ENCODE peak calls at places on chromosomes 11 and 22, in eight cellular contexts. One of them, this sample, is unnamed.

GRCh38 chr11:32641361-32641760 is 57.7 kb downstream of the EIF3M start:
- DNase-seq in EH: no peak
- DNase-seq in globus pallidus: no peak
- DNase-seq in type B pancreatic cell: no peak
- DNase-seq in neural progenitor cell: no peak
- DNase-seq in NCI-H510A: no peak
- DNase-seq in GM12892: no peak
- DNase-seq in A549: no peak
- DNase-seq in this sample: no peak

GRCh38 chr11:95364324-95365295 is 133.6 kb upstream of the SESN3 start:
- DNase-seq in EH: no peak
- DNase-seq in type B pancreatic cell: no peak
- DNase-seq in neural progenitor cell: no peak
- DNase-seq in A549: peak; percentile 69
- DNase-seq in globus pallidus: no peak
- DNase-seq in GM12892: no peak
- DNase-seq in NCI-H510A: no peak
- DNase-seq in this sample: no peak

GRCh38 chr11:104064016-104064630 is 27.7 kb downstream of the DDI1 start:
- DNase-seq in NCI-H510A: no peak
- DNase-seq in type B pancreatic cell: no peak
- DNase-seq in A549: no peak
- DNase-seq in neural progenitor cell: no peak
- DNase-seq in GM12892: no peak
- DNase-seq in globus pallidus: no peak
- DNase-seq in EH: no peak
- DNase-seq in this sample: no peak

GRCh38 chr11:61896665-61897386 is 5.5 kb upstream of the FADS3 start:
- DNase-seq in NCI-H510A: no peak
- DNase-seq in A549: no peak
- DNase-seq in GM12892: no peak
- DNase-seq in neural progenitor cell: no peak
- DNase-seq in EH: no peak
- DNase-seq in globus pallidus: no peak
- DNase-seq in type B pancreatic cell: no peak
- DNase-seq in this sample: no peak

GRCh38 chr11:69923641-69924307 is 104.6 kb upstream of the FGF3 start:
- DNase-seq in globus pallidus: no peak
- DNase-seq in EH: no peak
- DNase-seq in GM12892: no peak
- DNase-seq in A549: no peak
- DNase-seq in neural progenitor cell: no peak
- DNase-seq in NCI-H510A: no peak
- DNase-seq in type B pancreatic cell: no peak
- DNase-seq in this sample: no peak

GRCh38 chr11:117381481-117381880 is 53.8 kb downstream of the CEP164 start:
- DNase-seq in GM12892: no peak
- DNase-seq in type B pancreatic cell: no peak
- DNase-seq in globus pallidus: no peak
- DNase-seq in A549: no peak
- DNase-seq in EH: no peak
- DNase-seq in NCI-H510A: no peak
- DNase-seq in neural progenitor cell: no peak
- DNase-seq in this sample: no peak

GRCh38 chr22:44424867-44425351 is 73.1 kb downstream of the RTL6 start:
- DNase-seq in GM12892: no peak
- DNase-seq in neural progenitor cell: no peak
- DNase-seq in A549: no peak
- DNase-seq in type B pancreatic cell: no peak
- DNase-seq in NCI-H510A: no peak
- DNase-seq in globus pallidus: no peak
- DNase-seq in EH: no peak
- DNase-seq in this sample: no peak

GRCh38 chr11:72001834-72002591 is 3.3 kb downstream of the IL18BP start:
- DNase-seq in neural progenitor cell: no peak
- DNase-seq in EH: peak; percentile 20
- DNase-seq in A549: no peak
- DNase-seq in type B pancreatic cell: no peak
- DNase-seq in globus pallidus: no peak
- DNase-seq in GM12892: no peak
- DNase-seq in NCI-H510A: no peak
- DNase-seq in this sample: no peak

GRCh38 chr11:24239016-24239720 is 257.7 kb upstream of the LUZP2 start:
- DNase-seq in globus pallidus: peak; percentile 5
- DNase-seq in NCI-H510A: no peak
- DNase-seq in GM12892: no peak
- DNase-seq in type B pancreatic cell: no peak
- DNase-seq in EH: peak; percentile 75
- DNase-seq in neural progenitor cell: no peak
- DNase-seq in A549: no peak
- DNase-seq in this sample: no peak

GRCh38 chr22:19105456-19105855 is 16.8 kb downstream of the DGCR2 start:
- DNase-seq in type B pancreatic cell: no peak
- DNase-seq in NCI-H510A: no peak
- DNase-seq in A549: no peak
- DNase-seq in GM12892: no peak
- DNase-seq in globus pallidus: no peak
- DNase-seq in EH: no peak
- DNase-seq in neural progenitor cell: no peak
- DNase-seq in this sample: no peak

GRCh38 chr11:112440518-112440917 is 179.9 kb upstream of the PLET1 start:
- DNase-seq in GM12892: no peak
- DNase-seq in neural progenitor cell: peak; percentile 78
- DNase-seq in EH: no peak
- DNase-seq in A549: peak; percentile 8
- DNase-seq in type B pancreatic cell: no peak
- DNase-seq in globus pallidus: no peak
- DNase-seq in NCI-H510A: no peak
- DNase-seq in this sample: peak; percentile 47

GRCh38 chr22:46275455-46276129 is 7.8 kb downstream of the TTC38 start:
- DNase-seq in type B pancreatic cell: no peak
- DNase-seq in GM12892: no peak
- DNase-seq in EH: peak; percentile 20
- DNase-seq in A549: no peak
- DNase-seq in globus pallidus: no peak
- DNase-seq in neural progenitor cell: no peak
- DNase-seq in NCI-H510A: no peak
- DNase-seq in this sample: no peak

GRCh38 chr22:28000361-28000760 is 81.3 kb upstream of the PITPNB start:
- DNase-seq in globus pallidus: no peak
- DNase-seq in GM12892: no peak
- DNase-seq in type B pancreatic cell: no peak
- DNase-seq in A549: no peak
- DNase-seq in EH: no peak
- DNase-seq in neural progenitor cell: no peak
- DNase-seq in NCI-H510A: no peak
- DNase-seq in this sample: no peak

GRCh38 chr11:16184588-16184987 is 171.8 kb downstream of the SOX6 start:
- DNase-seq in type B pancreatic cell: no peak
- DNase-seq in NCI-H510A: no peak
- DNase-seq in globus pallidus: no peak
- DNase-seq in GM12892: no peak
- DNase-seq in neural progenitor cell: no peak
- DNase-seq in EH: peak; percentile 91
- DNase-seq in A549: peak; percentile 86
- DNase-seq in this sample: no peak

GRCh38 chr11:117950999-117951961 is 22.1 kb upstream of the TMPRSS13 start:
- DNase-seq in A549: no peak
- DNase-seq in NCI-H510A: no peak
- DNase-seq in GM12892: no peak
- DNase-seq in EH: no peak
- DNase-seq in type B pancreatic cell: no peak
- DNase-seq in neural progenitor cell: no peak
- DNase-seq in globus pallidus: no peak
- DNase-seq in this sample: no peak

GRCh38 chr11:29162490-29162889 is 854.3 kb downstream of the KCNA4 start:
- DNase-seq in EH: no peak
- DNase-seq in neural progenitor cell: no peak
- DNase-seq in GM12892: no peak
- DNase-seq in A549: no peak
- DNase-seq in type B pancreatic cell: no peak
- DNase-seq in globus pallidus: no peak
- DNase-seq in NCI-H510A: no peak
- DNase-seq in this sample: no peak

GRCh38 chr22:36211237-36211881 is 9.8 kb upstream of the APOL4 start:
- DNase-seq in globus pallidus: peak; percentile 41
- DNase-seq in EH: peak; percentile 69
- DNase-seq in type B pancreatic cell: no peak
- DNase-seq in GM12892: no peak
- DNase-seq in neural progenitor cell: no peak
- DNase-seq in NCI-H510A: no peak
- DNase-seq in A549: no peak
- DNase-seq in this sample: no peak

GRCh38 chr11:67571443-67571842 is 12.2 kb upstream of the GSTP1 start:
- DNase-seq in neural progenitor cell: no peak
- DNase-seq in A549: no peak
- DNase-seq in globus pallidus: no peak
- DNase-seq in NCI-H510A: no peak
- DNase-seq in EH: no peak
- DNase-seq in type B pancreatic cell: no peak
- DNase-seq in GM12892: no peak
- DNase-seq in this sample: no peak

GRCh38 chr11:6393989-6394670 is 3.9 kb downstream of the SMPD1 start:
- DNase-seq in globus pallidus: no peak
- DNase-seq in GM12892: no peak
- DNase-seq in NCI-H510A: no peak
- DNase-seq in A549: no peak
- DNase-seq in EH: no peak
- DNase-seq in type B pancreatic cell: no peak
- DNase-seq in neural progenitor cell: no peak
- DNase-seq in this sample: no peak

GRCh38 chr22:47593291-47593690 is 830.8 kb downstream of the TBC1D22A start:
- DNase-seq in NCI-H510A: no peak
- DNase-seq in globus pallidus: no peak
- DNase-seq in GM12892: no peak
- DNase-seq in type B pancreatic cell: peak; percentile 52
- DNase-seq in neural progenitor cell: no peak
- DNase-seq in A549: no peak
- DNase-seq in EH: no peak
- DNase-seq in this sample: no peak

GRCh38 chr11:64861227-64861970 is 16.9 kb upstream of the CDC42BPG start:
- DNase-seq in EH: no peak
- DNase-seq in type B pancreatic cell: no peak
- DNase-seq in neural progenitor cell: no peak
- DNase-seq in GM12892: no peak
- DNase-seq in A549: no peak
- DNase-seq in NCI-H510A: no peak
- DNase-seq in globus pallidus: no peak
- DNase-seq in this sample: no peak

GRCh38 chr22:27115816-27116256 is 458.4 kb downstream of the MIAT start:
- DNase-seq in globus pallidus: no peak
- DNase-seq in A549: peak; percentile 92
- DNase-seq in neural progenitor cell: no peak
- DNase-seq in NCI-H510A: no peak
- DNase-seq in type B pancreatic cell: no peak
- DNase-seq in EH: peak; percentile 80
- DNase-seq in GM12892: no peak
- DNase-seq in this sample: no peak

GRCh38 chr11:70176940-70177689 is 26.0 kb upstream of the FADD start:
- DNase-seq in NCI-H510A: no peak
- DNase-seq in EH: peak; percentile 11
- DNase-seq in GM12892: peak; percentile 80
- DNase-seq in globus pallidus: no peak
- DNase-seq in A549: peak; percentile 53
- DNase-seq in type B pancreatic cell: no peak
- DNase-seq in neural progenitor cell: peak; percentile 56
- DNase-seq in this sample: peak; percentile 48

GRCh38 chr11:3165152-3165705 is at the start of gene OSBPL5:
- DNase-seq in globus pallidus: peak; percentile 70
- DNase-seq in EH: peak; percentile 80
- DNase-seq in type B pancreatic cell: no peak
- DNase-seq in NCI-H510A: no peak
- DNase-seq in A549: peak; percentile 22
- DNase-seq in GM12892: no peak
- DNase-seq in neural progenitor cell: peak; percentile 81
- DNase-seq in this sample: no peak

GRCh38 chr11:121451982-121452608 is at the start of gene SORL1:
- DNase-seq in GM12892: peak; percentile 55
- DNase-seq in globus pallidus: peak; percentile 71
- DNase-seq in neural progenitor cell: peak; percentile 95
- DNase-seq in type B pancreatic cell: peak; percentile 85
- DNase-seq in EH: peak; percentile 54
- DNase-seq in NCI-H510A: peak; percentile 3
- DNase-seq in A549: peak; percentile 64
- DNase-seq in this sample: peak; percentile 55

GRCh38 chr11:27913650-27914049 is 194.3 kb downstream of the KIF18A start:
- DNase-seq in NCI-H510A: no peak
- DNase-seq in A549: peak; percentile 8
- DNase-seq in GM12892: no peak
- DNase-seq in neural progenitor cell: no peak
- DNase-seq in globus pallidus: no peak
- DNase-seq in EH: peak; percentile 77
- DNase-seq in type B pancreatic cell: no peak
- DNase-seq in this sample: no peak

GRCh38 chr22:42990131-42990838 is 24.7 kb downstream of the PACSIN2 start:
- DNase-seq in type B pancreatic cell: no peak
- DNase-seq in GM12892: no peak
- DNase-seq in neural progenitor cell: peak; percentile 26
- DNase-seq in NCI-H510A: no peak
- DNase-seq in A549: peak; percentile 86
- DNase-seq in EH: peak; percentile 92
- DNase-seq in globus pallidus: no peak
- DNase-seq in this sample: no peak

GRCh38 chr11:27678242-27678641 is 22.0 kb downstream of the BDNF start:
- DNase-seq in globus pallidus: no peak
- DNase-seq in neural progenitor cell: no peak
- DNase-seq in EH: peak; percentile 77
- DNase-seq in A549: no peak
- DNase-seq in GM12892: no peak
- DNase-seq in type B pancreatic cell: no peak
- DNase-seq in NCI-H510A: no peak
- DNase-seq in this sample: no peak

GRCh38 chr11:94455861-94456260 is 37.8 kb downstream of the MRE11 start:
- DNase-seq in neural progenitor cell: no peak
- DNase-seq in EH: no peak
- DNase-seq in type B pancreatic cell: no peak
- DNase-seq in GM12892: no peak
- DNase-seq in A549: no peak
- DNase-seq in NCI-H510A: no peak
- DNase-seq in globus pallidus: no peak
- DNase-seq in this sample: no peak

GRCh38 chr22:29385305-29385704 is 3.1 kb downstream of the AP1B1 start:
- DNase-seq in EH: no peak
- DNase-seq in NCI-H510A: no peak
- DNase-seq in GM12892: no peak
- DNase-seq in type B pancreatic cell: no peak
- DNase-seq in globus pallidus: no peak
- DNase-seq in neural progenitor cell: no peak
- DNase-seq in A549: no peak
- DNase-seq in this sample: no peak

GRCh38 chr11:102177974-102178631 is 67.9 kb downstream of the YAP1 start:
- DNase-seq in neural progenitor cell: no peak
- DNase-seq in EH: peak; percentile 90
- DNase-seq in A549: peak; percentile 78
- DNase-seq in GM12892: no peak
- DNase-seq in type B pancreatic cell: no peak
- DNase-seq in NCI-H510A: no peak
- DNase-seq in globus pallidus: no peak
- DNase-seq in this sample: no peak

This sample was measured in iPS DF 6.9.